ENCODE peak calls at places on chromosomes 11 and 22, in eight cellular contexts. V is C1 segment of cervical spinal cord; Q is HTR-8/SVneo; U is dorsolateral prefrontal cortex; J is CD4-positive, alpha-beta memory T cell; P is stimulated activated CD8-positive, alpha-beta memory T cell treated with anti-CD3 and anti-CD28 coated beads, Interleukin-2, amount 100 ng/mL, for 1 hour; I is tibial nerve; K is SW 1271. D is an unnamed sample.

GRCh38 chr22:35544810-35545209 is 4.2 kb downstream of the RASD2 start:
- DNase-seq in J (no peak), K (no peak), P (no peak), Q (no peak), U (no peak), V (no peak), I (no peak), D (no peak)

GRCh38 chr11:18065572-18065971 is 19.5 kb upstream of the TPH1 start:
- DNase-seq in V (no peak), K (no peak), J (no peak), P (no peak), I (no peak), Q (no peak), U (no peak), D (no peak)

GRCh38 chr22:45424241-45424731 is 10.8 kb downstream of the RIBC2 start:
- DNase-seq in J (no peak), Q (no peak), K (no peak), V (no peak), U (no peak), P (no peak), I (no peak), D (no peak)

GRCh38 chr11:9886595-9886994 is 222.7 kb downstream of the SWAP70 start:
- DNase-seq in K (no peak), U (no peak), P (no peak), I (no peak), Q (no peak), V (no peak), J (no peak), D (no peak)

GRCh38 chr11:19988598-19988997 is 171.7 kb downstream of the DBX1 start:
- DNase-seq in P (no peak), Q (no peak), K (no peak), U (peak), I (no peak), V (no peak), J (no peak), D (no peak)

GRCh38 chr11:130131957-130132850 is 27.4 kb upstream of the ST14 start:
- DNase-seq in Q (peak), K (no peak), U (no peak), J (peak), P (peak), V (no peak), I (peak), D (peak)

GRCh38 chr11:118953265-118953664 is 2.8 kb upstream of the UPK2 start:
- DNase-seq in J (no peak), V (no peak), U (peak), Q (no peak), I (no peak), K (no peak), P (no peak), D (no peak)

GRCh38 chr11:43925932-43926505 is 16.4 kb upstream of the C11orf96 start:
- DNase-seq in J (no peak), I (no peak), Q (no peak), P (no peak), U (no peak), V (no peak), K (no peak), D (no peak)

GRCh38 chr22:35605787-35606492 is 11.2 kb downstream of the MB start:
- DNase-seq in J (no peak), U (no peak), V (no peak), P (no peak), K (no peak), Q (no peak), I (no peak), D (no peak)

GRCh38 chr11:45373506-45373905 is 87.4 kb upstream of the SYT13 start:
- DNase-seq in V (no peak), K (no peak), I (no peak), J (no peak), P (no peak), Q (no peak), U (no peak), D (no peak)

GRCh38 chr22:48335442-48336139 is 1492.1 kb downstream of the BRD1 start:
- DNase-seq in Q (no peak), K (no peak), U (peak), P (no peak), J (no peak), V (no peak), I (no peak), D (no peak)

GRCh38 chr11:82577246-82577645 is 156.4 kb downstream of the FAM181B start:
- DNase-seq in J (no peak), U (no peak), V (no peak), K (no peak), P (no peak), I (no peak), Q (no peak), D (no peak)

GRCh38 chr11:113168804-113169342 is 145.5 kb upstream of the TTC12 start:
- DNase-seq in Q (no peak), I (no peak), P (no peak), U (no peak), K (no peak), V (no peak), J (no peak), D (no peak)

GRCh38 chr11:76239483-76240142 is 33.3 kb upstream of the WNT11 start:
- DNase-seq in V (no peak), J (no peak), K (no peak), U (no peak), I (no peak), P (no peak), Q (no peak), D (no peak)

GRCh38 chr11:131897247-131897646 is 526.8 kb downstream of the NTM start:
- DNase-seq in P (no peak), I (no peak), Q (no peak), K (no peak), U (no peak), J (no peak), V (no peak), D (no peak)

GRCh38 chr11:60766547-60766946 is 9.9 kb downstream of the MS4A15 start:
- DNase-seq in Q (no peak), P (no peak), I (no peak), J (no peak), V (no peak), K (no peak), U (no peak), D (no peak)

GRCh38 chr22:49972163-49973017 is 11.8 kb downstream of the PIM3 start:
- DNase-seq in U (peak), P (no peak), K (no peak), V (no peak), J (no peak), Q (no peak), I (no peak), D (peak)

GRCh38 chr11:104907521-104908185 is 9.4 kb upstream of the CASP12 start:
- DNase-seq in I (no peak), K (no peak), V (no peak), J (no peak), Q (no peak), P (no peak), U (no peak), D (no peak)

GRCh38 chr11:15519124-15519791 is 404.5 kb downstream of the INSC start:
- DNase-seq in P (no peak), I (no peak), Q (no peak), K (no peak), J (no peak), U (no peak), V (no peak), D (no peak)

GRCh38 chr22:29343313-29343805 is 27.9 kb upstream of the RASL10A start:
- DNase-seq in Q (no peak), V (no peak), K (no peak), U (peak), I (no peak), P (no peak), J (no peak), D (no peak)

GRCh38 chr11:117143390-117143789 is 697 bp upstream of the PAFAH1B2 start:
- DNase-seq in V (no peak), P (no peak), I (no peak), K (no peak), J (peak), U (peak), Q (peak), D (peak)

GRCh38 chr11:115463606-115464005 is 40.6 kb downstream of the CADM1 start:
- DNase-seq in J (no peak), U (no peak), I (no peak), V (no peak), K (no peak), P (no peak), Q (no peak), D (no peak)

GRCh38 chr22:38461414-38462081 is 6.3 kb upstream of the KDELR3 start:
- DNase-seq in J (peak), Q (peak), V (no peak), K (no peak), I (peak), U (peak), P (no peak), D (no peak)

GRCh38 chr11:128424271-128424709 is 163.1 kb downstream of the ETS1 start:
- DNase-seq in P (no peak), U (no peak), V (no peak), J (no peak), I (peak), K (no peak), Q (no peak), D (no peak)

GRCh38 chr11:64396079-64396591 is 37.2 kb downstream of the RPS6KA4 start:
- DNase-seq in V (no peak), P (no peak), Q (no peak), I (no peak), U (no peak), J (no peak), K (no peak), D (no peak)

GRCh38 chr11:11070976-11071375 is 213.1 kb upstream of the ZBED5 start:
- DNase-seq in U (no peak), V (no peak), K (no peak), J (no peak), Q (no peak), I (no peak), P (no peak), D (no peak)

GRCh38 chr11:78228467-78228866 is 39.7 kb downstream of the USP35 start:
- DNase-seq in V (no peak), I (peak), K (peak), U (no peak), Q (peak), P (no peak), J (no peak), D (peak)

GRCh38 chr11:95498731-95499396 is 267.9 kb upstream of the SESN3 start:
- DNase-seq in J (no peak), Q (no peak), P (no peak), K (no peak), I (no peak), V (no peak), U (no peak), D (no peak)

GRCh38 chr11:123587044-123587443 is 67.4 kb downstream of the SCN3B start:
- DNase-seq in P (no peak), K (no peak), U (no peak), V (no peak), Q (peak), J (no peak), I (no peak), D (no peak)

GRCh38 chr22:39628563-39629080 is 58.1 kb downstream of the CACNA1I start:
- DNase-seq in Q (no peak), K (no peak), V (no peak), U (no peak), J (no peak), I (no peak), P (no peak), D (no peak)

GRCh38 chr11:66810576-66811185 is 32.6 kb upstream of the RCE1 start:
- DNase-seq in P (no peak), V (no peak), J (no peak), K (no peak), U (no peak), Q (no peak), I (no peak), D (no peak)